ENCODE peak calls at places on chromosome 17, in eight cellular contexts. D is cardiac fibroblast, Y is kidney, I is heart right ventricle, P is IMR-90, C is choroid plexus epithelial cell, J is retinal pigment epithelial cell, H is astrocyte of the cerebellum. U is an unnamed sample.
A peak's percentile ranks its signal among the peaks of the same experiment; 100 is the strongest.

GRCh38 chr17:64183815-64184397 is 54.0 kb upstream of the ERN1 start:
- DNase-seq in J (no peak), Y (no peak), D (peak; percentile 77), P (peak; percentile 77), H (no peak), C (peak; percentile 42), I (no peak), U (no peak)

GRCh38 chr17:73343168-73343634 is 31.4 kb upstream of the CDC42EP4 start:
- DNase-seq in I (peak; percentile 67), P (peak; percentile 88), H (no peak), C (peak; percentile 90), Y (peak; percentile 90), J (no peak), D (peak; percentile 85), U (no peak)

GRCh38 chr17:40612510-40613244 is 34.9 kb downstream of the SMARCE1 start:
- DNase-seq in I (no peak), H (no peak), Y (no peak), J (no peak), D (no peak), C (no peak), P (no peak), U (no peak)

GRCh38 chr17:74467221-74467951 is 952 bp downstream of the CD300A start:
- DNase-seq in D (no peak), C (no peak), I (no peak), H (no peak), J (no peak), Y (peak; percentile 68), P (no peak), U (no peak)

GRCh38 chr17:8029121-8029520 is 9.7 kb upstream of the ALOX15B start:
- DNase-seq in D (peak; percentile 31), H (no peak), P (peak; percentile 20), J (no peak), Y (peak; percentile 2), C (no peak), I (no peak), U (no peak)

GRCh38 chr17:21289902-21290571 is 5.5 kb downstream of the MAP2K3 start:
- DNase-seq in P (no peak), C (no peak), Y (peak; percentile 78), J (no peak), I (peak; percentile 83), D (no peak), H (no peak), U (no peak)

GRCh38 chr17:7610641-7611040 is 4.1 kb downstream of the FXR2 start:
- DNase-seq in Y (no peak), I (no peak), P (no peak), D (no peak), C (no peak), J (no peak), H (no peak), U (no peak)

GRCh38 chr17:76263896-76264295 is 1.3 kb upstream of the UBALD2 start:
- DNase-seq in H (no peak), J (no peak), D (no peak), I (no peak), C (no peak), P (no peak), Y (no peak), U (no peak)

DNA sequence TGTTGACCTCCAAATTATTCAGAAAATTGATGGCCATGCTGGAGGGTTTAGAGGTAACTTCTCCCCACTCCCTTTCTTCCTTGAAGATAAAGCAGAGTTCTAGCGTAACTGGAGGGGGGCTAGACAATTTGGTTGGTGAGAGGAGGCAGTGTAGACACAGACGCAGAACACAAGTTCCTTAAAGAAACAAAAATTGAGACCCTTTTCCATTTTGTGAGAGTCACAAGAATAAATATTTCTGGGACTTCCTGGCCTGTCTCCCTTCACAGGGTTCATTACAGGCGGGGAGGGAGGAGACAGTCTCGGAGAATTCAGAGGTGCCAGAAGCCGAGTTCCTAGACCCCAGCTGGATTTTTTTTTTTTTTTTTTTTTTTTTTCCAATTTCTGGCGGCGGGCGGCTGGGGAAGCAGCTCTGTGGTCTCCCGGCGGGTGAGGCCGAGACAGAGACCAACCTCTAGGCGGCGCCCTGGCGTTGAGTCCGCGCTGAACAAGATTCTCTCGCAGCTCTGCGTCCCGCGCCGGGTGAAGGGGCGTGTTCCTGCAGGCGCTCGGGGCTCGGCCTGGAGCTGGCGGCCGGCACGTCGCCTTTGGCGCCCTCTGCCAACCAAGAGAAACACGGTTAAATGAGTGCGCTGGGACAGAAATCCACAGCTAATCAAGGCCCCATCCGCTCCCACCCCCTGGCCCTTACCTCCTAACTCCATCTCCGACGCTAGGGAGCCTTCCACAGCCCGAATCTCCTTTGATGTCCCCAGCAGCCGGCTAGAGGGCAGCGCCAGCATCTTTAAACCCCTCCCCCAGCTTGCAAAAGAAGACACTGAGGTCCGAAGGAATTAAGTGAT is 10.2 kb upstream of the HOXB9 start:
- DNase-seq in I (peak; percentile 52), D (peak; percentile 60), H (no peak), P (peak; percentile 48), J (peak; percentile 14), Y (peak; percentile 95), C (peak; percentile 16), U (peak; percentile 44)
- TF ChIP-seq CTCF in I (peak; percentile 44), D (peak; percentile 58), H (peak; percentile 41), P (peak; percentile 54), J (peak; percentile 64), Y (peak; percentile 69), C (peak; percentile 36), U (peak; percentile 29)

GRCh38 chr17:65556910-65557348 is 4.5 kb downstream of the AXIN2 start:
- DNase-seq in J (no peak), Y (no peak), H (no peak), I (no peak), P (no peak), D (no peak), C (no peak), U (no peak)

GRCh38 chr17:65556014-65556909 is 5.2 kb downstream of the AXIN2 start:
- DNase-seq in C (peak; percentile 79), H (peak; percentile 73), I (peak; percentile 80), D (peak; percentile 76), Y (peak; percentile 92), J (no peak), P (peak; percentile 50), U (peak; percentile 87)

GRCh38 chr17:65558683-65559311 is 2.7 kb downstream of the AXIN2 start:
- DNase-seq in H (no peak), C (no peak), I (no peak), P (no peak), D (no peak), J (no peak), Y (no peak), U (peak; percentile 52)

GRCh38 chr17:65558311-65558682 is 3.2 kb downstream of the AXIN2 start:
- DNase-seq in I (no peak), H (no peak), J (no peak), P (no peak), Y (no peak), D (no peak), C (no peak), U (peak; percentile 55)

GRCh38 chr17:65557349-65558310 is 3.8 kb downstream of the AXIN2 start:
- DNase-seq in Y (no peak), C (no peak), P (peak; percentile 55), H (peak; percentile 71), J (no peak), D (peak; percentile 38), I (no peak), U (peak; percentile 35)
- H3K4me3 ChIP-seq in Y (no peak overlapping the region), C (no peak overlapping the region), P (no peak overlapping the region), H (no peak overlapping the region), J (no peak overlapping the region), D (peak overlapping the region; percentile 76), I (no peak overlapping the region), U (peak overlapping the region; percentile 1)

DNA sequence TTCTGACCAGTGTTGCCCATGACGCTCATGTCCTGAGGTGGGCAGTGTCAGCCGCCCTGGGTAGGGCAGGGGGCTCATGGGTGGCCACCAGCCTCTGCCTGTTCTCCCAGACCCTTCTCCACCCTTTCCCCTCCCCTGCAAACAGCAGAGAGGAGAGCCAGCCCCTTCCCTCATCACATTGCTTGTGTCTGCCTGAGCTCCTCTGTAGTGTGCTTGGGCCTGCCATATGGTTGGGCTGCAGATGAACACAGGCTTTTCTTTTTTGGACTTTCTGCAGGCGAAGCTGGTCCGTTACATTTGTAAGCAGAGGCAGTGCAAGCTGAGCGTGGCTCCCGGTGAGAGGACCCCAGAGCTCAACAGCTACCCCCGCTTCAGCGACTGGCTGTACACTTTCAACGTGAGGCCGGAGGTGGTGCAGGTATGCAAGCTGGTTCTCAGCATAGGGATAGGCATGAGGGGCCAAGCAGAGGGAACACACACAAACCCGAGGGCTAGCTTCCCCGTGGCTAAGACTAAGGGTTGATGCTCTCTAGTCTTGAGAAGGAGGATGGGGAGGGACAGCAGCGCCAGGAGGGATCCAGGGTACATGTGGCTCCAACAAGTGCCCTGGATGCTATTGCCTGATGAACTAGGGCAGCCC is 80.6 kb upstream of the LGALS9 start:
- DNase-seq in D (no peak), Y (no peak), P (no peak), J (no peak), I (no peak), C (no peak), H (no peak), U (no peak)
- TF ChIP-seq CTCF in D (no peak), Y (no peak), P (no peak), J (no peak), I (no peak), C (no peak), H (no peak), U (no peak)

GRCh38 chr17:28372945-28373274 is 1.4 kb downstream of the SARM1 start:
- DNase-seq in J (no peak), H (no peak), Y (no peak), D (no peak), P (no peak), I (no peak), C (no peak), U (no peak)
- H3K4me3 ChIP-seq in J (peak overlapping the region; percentile 46), H (peak overlapping the region; percentile 66), Y (no peak overlapping the region), D (no peak overlapping the region), P (peak overlapping the region; percentile 54), I (peak overlapping the region; percentile 68), C (no peak overlapping the region), U (no peak overlapping the region)